ENCODE peak calls at places on chromosome 4, in seven cellular contexts. O is kidney tubule cell, L is coronary artery, W is cardiac fibroblast, Z is prostate gland, S is mesendoderm, M is tibial nerve. X is an unnamed sample.

GRCh38 chr4:89305712-89306437 is 1.7 kb downstream of the GPRIN3 start:
- DNase-seq in Z (no peak), L (no peak), S (no peak), M (no peak), W (peak; percentile 38), O (peak; percentile 81), X (no peak)

GRCh38 chr4:13364178-13364577 is 120.0 kb downstream of the RAB28 start:
- DNase-seq in S (no peak), O (no peak), Z (no peak), W (no peak), L (no peak), M (no peak), X (no peak)

GRCh38 chr4:20603671-20604313 is 96.5 kb upstream of the PACRGL start:
- DNase-seq in O (no peak), M (no peak), W (peak; percentile 76), Z (no peak), S (no peak), L (no peak), X (no peak)

GRCh38 chr4:80365928-80366327 is 30.4 kb downstream of the CFAP299 start:
- DNase-seq in Z (peak; percentile 67), L (no peak), O (peak; percentile 71), M (no peak), W (peak; percentile 75), S (peak; percentile 63), X (peak; percentile 80)

GRCh38 chr4:146222313-146222712 is 8.0 kb downstream of the REELD1 start:
- DNase-seq in M (no peak), Z (no peak), S (peak; percentile 53), O (peak; percentile 81), L (no peak), W (peak; percentile 76), X (peak; percentile 8)

GRCh38 chr4:40316782-40317635 is 18.1 kb upstream of the CHRNA9 start:
- DNase-seq in M (no peak), W (peak; percentile 97), S (peak; percentile 90), O (peak; percentile 89), L (peak; percentile 76), Z (peak; percentile 34), X (no peak)

GRCh38 chr4:86243750-86244149 is 116.1 kb downstream of the MAPK10 start:
- DNase-seq in W (no peak), M (no peak), Z (no peak), L (no peak), S (no peak), O (no peak), X (no peak)

GRCh38 chr4:168522829-168523228 is 26.0 kb downstream of the PALLD start:
- DNase-seq in M (no peak), W (no peak), L (no peak), O (no peak), S (no peak), Z (no peak), X (no peak)

GRCh38 chr4:90220453-90220852 is 93.3 kb downstream of the CCSER1 start:
- DNase-seq in O (no peak), S (no peak), M (no peak), L (no peak), Z (no peak), W (no peak), X (no peak)

GRCh38 chr4:180828455-180829018 is 1414.7 kb upstream of the TENM3 start:
- DNase-seq in L (no peak), W (peak; percentile 79), M (no peak), O (peak; percentile 68), S (peak; percentile 37), Z (peak; percentile 10), X (peak; percentile 58)

GRCh38 chr4:42397635-42398447 is 553 bp downstream of the SHISA3 start:
- DNase-seq in M (no peak), Z (no peak), W (peak; percentile 55), O (peak; percentile 53), S (no peak), L (no peak), X (peak; percentile 84)

GRCh38 chr4:173782660-173783059 is 252.6 kb upstream of the HAND2 start:
- DNase-seq in S (peak; percentile 38), L (no peak), O (no peak), Z (no peak), M (no peak), W (no peak), X (peak; percentile 27)

GRCh38 chr4:103075435-103075893 is 1.1 kb downstream of the SLC9B2 start:
- DNase-seq in S (no peak), W (peak; percentile 45), L (no peak), M (no peak), O (peak; percentile 17), Z (no peak), X (peak; percentile 39)

GRCh38 chr4:156953951-156954350 is 17.6 kb downstream of the PDGFC start:
- DNase-seq in O (no peak), W (no peak), S (no peak), L (no peak), Z (no peak), M (no peak), X (no peak)

GRCh38 chr4:77196866-77197265 is 39.9 kb downstream of the CCNG2 start:
- DNase-seq in L (no peak), S (peak; percentile 47), W (no peak), Z (no peak), O (no peak), M (no peak), X (no peak)

GRCh38 chr4:14582658-14583057 is 419.6 kb upstream of the CPEB2 start:
- DNase-seq in Z (no peak), S (no peak), W (no peak), O (no peak), L (no peak), M (no peak), X (no peak)

GRCh38 chr4:189128341-189128740 is 812.3 kb upstream of the FRG1 start:
- DNase-seq in Z (no peak), M (no peak), L (no peak), S (no peak), O (no peak), W (no peak), X (no peak)